ENCODE peak calls at places on chromosomes 6 and 20, in five cellular contexts. T is H1, V is HepG2, F is K562, M is GM12878. R is an unnamed sample.

GRCh38 chr20:60283281-60283680 is 325.1 kb downstream of the CDH26 start:
- DNase-seq in T (no peak), M (no peak), V (no peak), F (no peak), R (peak; percentile 30)

GRCh38 chr20:6142348-6142993 is 19.6 kb upstream of the FERMT1 start:
- DNase-seq in F (peak; percentile 56), V (peak; percentile 70), M (peak; percentile 9), T (no peak), R (peak; percentile 86)

GRCh38 chr6:140271759-140272377 is 897.4 kb upstream of the CITED2 start:
- DNase-seq in F (no peak), T (no peak), V (no peak), M (peak; percentile 36), R (no peak)

GRCh38 chr6:149031545-149032317 is 284.9 kb downstream of the UST start:
- DNase-seq in T (no peak), F (no peak), V (peak; percentile 9), M (no peak), R (no peak)

GRCh38 chr20:33650753-33651561 is 11.2 kb upstream of the C20orf144 start:
- DNase-seq in F (no peak), M (no peak), V (no peak), T (no peak), R (no peak)

GRCh38 chr6:107599043-107599442 is 109.1 kb downstream of the SOBP start:
- DNase-seq in V (no peak), F (no peak), M (no peak), T (no peak), R (no peak)

GRCh38 chr6:89787660-89788338 is 31.8 kb downstream of the MDN1 start:
- DNase-seq in V (no peak), M (no peak), F (no peak), T (no peak), R (no peak)

GRCh38 chr6:116265081-116265829 is 11.4 kb upstream of the TSPYL4 start:
- DNase-seq in M (no peak), T (no peak), V (no peak), F (no peak), R (no peak)

GRCh38 chr20:47547034-47547387 is 45.3 kb downstream of the NCOA3 start:
- DNase-seq in F (no peak), V (no peak), M (no peak), T (no peak), R (no peak)

GRCh38 chr20:31740208-31740607 is 1.1 kb downstream of the TPX2 start:
- DNase-seq in M (no peak), V (no peak), T (no peak), F (peak; percentile 51), R (no peak)

GRCh38 chr6:80411486-80411885 is 305.0 kb downstream of the BCKDHB start:
- DNase-seq in F (no peak), M (no peak), T (no peak), V (no peak), R (no peak)

GRCh38 chr6:104771258-104771832 is 88.4 kb downstream of the HACE1 start:
- DNase-seq in T (no peak), M (no peak), F (peak; percentile 13), V (peak; percentile 10), R (peak; percentile 41)

GRCh38 chr6:37648465-37649330 is 49.0 kb downstream of the MDGA1 start:
- DNase-seq in V (no peak), F (peak; percentile 59), T (peak; percentile 77), M (no peak), R (peak; percentile 98)

GRCh38 chr6:5215181-5215580 is 45.6 kb downstream of the LYRM4 start:
- DNase-seq in T (no peak), F (no peak), M (no peak), V (no peak), R (no peak)

GRCh38 chr6:28468056-28468455 is 24.8 kb upstream of the ZSCAN23 start:
- DNase-seq in M (no peak), V (no peak), T (no peak), F (no peak), R (no peak)

GRCh38 chr20:63741676-63742380 is 2.3 kb downstream of the SLC2A4RG start:
- DNase-seq in F (no peak), M (no peak), V (no peak), T (no peak), R (no peak)

GRCh38 chr6:136549359-136550044 is 720 bp downstream of the MAP7 start:
- DNase-seq in V (no peak), F (peak; percentile 36), T (no peak), M (no peak), R (peak; percentile 64)

GRCh38 chr6:146892613-146893401 is 294.0 kb downstream of the ADGB start:
- DNase-seq in M (no peak), T (no peak), V (no peak), F (peak; percentile 90), R (no peak)
- TF ChIP-seq CREB1 in M (no peak), T (no peak), V (no peak), F (no peak), R (no peak)

GRCh38 chr20:10264166-10264558 is 45.5 kb downstream of the SNAP25 start:
- DNase-seq in M (no peak), T (no peak), F (no peak), V (no peak), R (no peak)
- H3K36me3 ChIP-seq in M (no peaks in the 10 kb centered on the region), T (no peaks in the 10 kb centered on the region), F (no peaks in the 10 kb centered on the region), V (no peaks in the 10 kb centered on the region), R (no peaks in the 10 kb centered on the region)

DNA sequence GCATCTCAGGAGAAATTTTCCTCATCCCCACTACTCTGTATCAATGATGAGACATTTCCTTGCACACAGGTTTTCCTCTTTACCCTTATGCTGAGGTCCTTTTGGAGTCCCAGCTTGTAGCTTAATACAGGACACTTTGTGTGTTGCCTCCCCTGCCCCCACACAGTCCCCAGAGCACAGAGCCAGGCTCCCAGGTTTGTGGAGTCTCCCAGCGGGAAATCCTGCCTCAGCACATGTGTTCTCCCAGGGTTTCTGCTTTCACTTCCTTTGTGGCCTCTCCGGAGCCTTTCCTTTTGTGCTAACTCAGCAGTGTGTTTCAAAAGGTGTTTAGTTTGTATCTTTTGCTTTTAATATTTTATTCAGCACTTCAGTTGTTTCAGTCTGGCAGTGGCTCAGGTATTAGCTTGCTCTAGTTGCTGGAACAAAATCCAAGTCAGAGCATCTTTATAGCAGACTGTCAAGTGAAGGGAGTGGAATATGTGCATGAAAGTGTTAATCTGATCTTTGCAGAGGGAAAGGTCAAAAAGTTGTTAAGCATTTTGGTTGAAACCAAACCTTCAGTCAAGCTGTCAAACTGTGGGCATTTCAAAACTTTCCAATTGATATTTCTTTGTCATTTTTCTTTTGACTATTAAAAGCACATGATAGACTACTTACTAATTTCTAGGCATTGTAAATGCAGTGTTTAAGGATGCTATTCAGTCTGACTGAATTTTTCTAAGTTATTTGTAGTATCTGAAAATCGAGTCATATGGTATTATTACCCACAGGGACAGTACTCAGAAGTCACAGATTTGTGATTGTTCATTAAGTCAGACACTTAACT is 8.6 kb downstream of the SNX9 start:
- DNase-seq in M (no peak), F (no peak), T (no peak), V (no peak), R (peak; percentile 88)
- H3K79me2 ChIP-seq in M (no peaks in the 10 kb centered on the region), F (peaks cover 91% of the 10 kb centered on the region), T (peaks cover 90% of the 10 kb centered on the region), V (peaks cover 82% of the 10 kb centered on the region), R (peaks cover 89% of the 10 kb centered on the region)

GRCh38 chr6:118680452-118681095 is 29.2 kb upstream of the CEP85L start:
- DNase-seq in V (no peak), M (no peak), T (no peak), F (peak; percentile 71), R (no peak)
- TF ChIP-seq CREB1 in V (no peak), M (no peak), T (no peak), F (no peak), R (no peak)

DNA sequence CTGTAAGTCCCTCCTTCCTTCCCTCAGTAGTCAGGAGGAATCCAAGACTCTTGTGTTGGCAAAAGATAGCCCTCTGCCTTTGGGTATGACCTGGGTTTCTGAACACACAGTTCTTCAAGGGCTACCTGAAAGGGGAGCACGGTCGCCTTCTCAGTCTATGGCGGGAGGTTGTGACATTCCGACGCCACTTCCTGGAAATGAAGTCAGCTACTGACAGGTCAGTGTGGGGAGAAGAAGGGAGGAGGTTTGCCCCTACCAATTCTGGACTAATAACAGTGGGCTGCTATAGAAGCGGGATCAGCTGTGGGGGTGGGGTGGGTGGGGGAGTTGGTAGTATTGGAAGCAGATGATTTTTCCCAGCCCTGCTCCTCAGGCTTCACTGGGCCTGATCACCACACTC is 11.5 kb downstream of the CEP250 start:
- DNase-seq in T (no peak), F (no peak), V (no peak), M (no peak), R (no peak)
- H3K36me3 ChIP-seq in T (peaks cover 24% of the 10 kb centered on the region), F (peaks cover 82% of the 10 kb centered on the region), V (peaks cover 29% of the 10 kb centered on the region), M (peaks cover 6% of the 10 kb centered on the region), R (peaks cover 9% of the 10 kb centered on the region)

GRCh38 chr6:79030511-79030910 is 47.5 kb downstream of the PHIP start:
- DNase-seq in F (no peak), T (no peak), V (no peak), M (no peak), R (no peak)
- H3K79me2 ChIP-seq in F (peaks cover 87% of the 10 kb centered on the region), T (peaks cover 86% of the 10 kb centered on the region), V (peaks cover 7% of the 10 kb centered on the region), M (peaks cover 10% of the 10 kb centered on the region), R (peaks cover 83% of the 10 kb centered on the region)